ENCODE peak calls at places on chromosomes 2 and 18, in six cellular contexts. W, F, G, K, N and J are unnamed samples.
A peak's percentile ranks its signal among the peaks of the same experiment; 100 is the strongest.

GRCh38 chr2:233912799-233913423 is 4.3 kb upstream of the TRPM8 start:
- DNase-seq in W (no peak), F (peak; percentile 56), G (no peak), K (peak; percentile 35), N (peak; percentile 40), J (no peak)

GRCh38 chr18:7902399-7902839 is 335.3 kb downstream of the PTPRM start:
- DNase-seq in W (no peak), F (peak; percentile 76), G (no peak), K (peak; percentile 84), N (peak; percentile 57), J (peak; percentile 96)

GRCh38 chr2:37856101-37856751 is 68.9 kb upstream of the RMDN2 start:
- DNase-seq in W (no peak), F (no peak), G (peak; percentile 65), K (no peak), N (peak; percentile 44), J (no peak)

GRCh38 chr2:11427224-11427623 is 38.7 kb downstream of the E2F6 start:
- DNase-seq in W (no peak), F (no peak), G (no peak), K (no peak), N (no peak), J (no peak)

GRCh38 chr2:126634273-126634861 is 21.6 kb upstream of the GYPC start:
- DNase-seq in W (no peak), F (peak; percentile 19), G (no peak), K (peak; percentile 15), N (no peak), J (no peak)

GRCh38 chr18:10239138-10239537 is 215.3 kb upstream of the APCDD1 start:
- DNase-seq in W (peak; percentile 21), F (no peak), G (peak; percentile 68), K (no peak), N (peak; percentile 86), J (no peak)

GRCh38 chr2:178345951-178346350 is 105.0 kb downstream of the PRKRA start:
- DNase-seq in W (no peak), F (no peak), G (no peak), K (peak; percentile 14), N (no peak), J (no peak)

GRCh38 chr2:120818441-120818920 is 82.8 kb downstream of the GLI2 start:
- DNase-seq in W (peak; percentile 62), F (peak; percentile 97), G (peak; percentile 28), K (peak; percentile 89), N (peak; percentile 82), J (peak; percentile 72)

GRCh38 chr18:56168049-56168781 is 470.2 kb downstream of the TXNL1 start:
- DNase-seq in W (peak; percentile 62), F (peak; percentile 68), G (no peak), K (peak; percentile 61), N (peak; percentile 66), J (peak; percentile 70)

GRCh38 chr2:234502919-234503285 is 6.0 kb upstream of the ARL4C start:
- DNase-seq in W (no peak), F (no peak), G (no peak), K (peak; percentile 71), N (no peak), J (no peak)

GRCh38 chr18:48215876-48216638 is 193.1 kb downstream of the ZBTB7C start:
- DNase-seq in W (no peak), F (no peak), G (no peak), K (no peak), N (no peak), J (no peak)

GRCh38 chr18:8785855-8786765 is 80.8 kb downstream of the MTCL1 start:
- DNase-seq in W (no peak), F (peak; percentile 30), G (no peak), K (no peak), N (no peak), J (no peak)

GRCh38 chr2:238148981-238149380 is 9.8 kb upstream of the ERFE start:
- DNase-seq in W (no peak), F (no peak), G (no peak), K (no peak), N (no peak), J (no peak)

GRCh38 chr2:71071681-71072398 is 3.4 kb downstream of the NAGK start:
- DNase-seq in W (no peak), F (no peak), G (no peak), K (no peak), N (no peak), J (no peak)

GRCh38 chr2:231321556-231322334 is 73.8 kb upstream of the B3GNT7 start:
- DNase-seq in W (no peak), F (no peak), G (peak; percentile 80), K (no peak), N (no peak), J (no peak)

GRCh38 chr2:110773470-110773921 is 41.1 kb downstream of the ACOXL start:
- DNase-seq in W (no peak), F (no peak), G (peak; percentile 90), K (no peak), N (peak; percentile 30), J (no peak)

GRCh38 chr2:218396688-218397501 is 2.8 kb upstream of the CTDSP1 start:
- DNase-seq in W (no peak), F (peak; percentile 83), G (peak; percentile 89), K (peak; percentile 67), N (peak; percentile 67), J (no peak)

GRCh38 chr2:105510761-105511669 is 112.2 kb upstream of the FHL2 start:
- DNase-seq in W (no peak), F (no peak), G (no peak), K (peak; percentile 73), N (peak; percentile 68), J (no peak)

GRCh38 chr2:217661378-217661777 is 341.4 kb downstream of the TNS1 start:
- DNase-seq in W (no peak), F (no peak), G (no peak), K (no peak), N (no peak), J (no peak)